ENCODE peak calls at places on chromosomes 16 and 17, in five cellular contexts. O is AG09309, D is NCI-H82, E is NCI-H2171, K is thoracic aorta. L is an unnamed sample.

GRCh38 chr17:57599271-57600045 is 145.6 kb downstream of the CCDC182 start:
- DNase-seq in O (no peak), E (no peak), D (no peak), K (no peak), L (no peak)

GRCh38 chr16:58125041-58125440 is 4.1 kb downstream of the CFAP20 start:
- DNase-seq in D (peak), K (no peak), E (no peak), O (no peak), L (no peak)

GRCh38 chr16:87765473-87765775 is 362 bp downstream of the KLHDC4 start:
- DNase-seq in O (no peak), E (no peak), K (no peak), D (peak), L (no peak)

GRCh38 chr17:62675260-62675659 is 47.8 kb downstream of the MRC2 start:
- DNase-seq in K (no peak), O (no peak), D (no peak), E (no peak), L (no peak)

GRCh38 chr16:55047331-55047730 is 116.7 kb downstream of the IRX5 start:
- DNase-seq in E (no peak), D (no peak), O (no peak), K (no peak), L (no peak)

GRCh38 chr17:81097943-81098308 is 63.0 kb downstream of the BAIAP2 start:
- DNase-seq in K (no peak), O (no peak), D (no peak), E (no peak), L (no peak)

GRCh38 chr16:57564571-57565270 is 22.3 kb downstream of the ADGRG5 start:
- DNase-seq in E (no peak), O (no peak), D (no peak), K (no peak), L (no peak)

GRCh38 chr17:80362428-80363119 is 52.4 kb upstream of the ENDOV start:
- DNase-seq in E (no peak), O (no peak), D (no peak), K (no peak), L (no peak)

GRCh38 chr17:69179227-69179952 is 37.7 kb upstream of the ABCA6 start:
- DNase-seq in O (peak), E (no peak), D (no peak), K (no peak), L (no peak)

GRCh38 chr17:48545022-48545376 is at the start of gene HOXB2:
- DNase-seq in D (no peak), E (no peak), O (no peak), K (no peak), L (no peak)

GRCh38 chr16:53281280-53281679 is 153.0 kb upstream of the RBL2 start:
- DNase-seq in E (no peak), K (no peak), D (no peak), O (no peak), L (no peak)

GRCh38 chr17:51653902-51654301 is 393.6 kb downstream of the UTP18 start:
- DNase-seq in O (no peak), D (peak), K (no peak), E (no peak), L (no peak)

GRCh38 chr17:63039899-63040602 is 74.0 kb downstream of the TANC2 start:
- DNase-seq in D (no peak), E (no peak), K (no peak), O (no peak), L (no peak)

GRCh38 chr16:87391324-87391949 is 699 bp upstream of the MAP1LC3B start:
- DNase-seq in D (peak), K (no peak), O (no peak), E (no peak), L (no peak)

GRCh38 chr17:1882836-1883235 is 53.0 kb downstream of the RPA1 start:
- DNase-seq in E (peak), O (no peak), K (no peak), D (peak), L (no peak)

GRCh38 chr17:19332371-19333131 is 30.0 kb downstream of the B9D1 start:
- DNase-seq in K (no peak), D (peak), O (no peak), E (no peak), L (no peak)

GRCh38 chr17:42989726-42990652 is 8.2 kb upstream of the RPL27 start:
- DNase-seq in O (no peak), K (no peak), E (no peak), D (no peak), L (no peak)

GRCh38 chr17:81976332-81977210 is 858 bp upstream of the ASPSCR1 start:
- DNase-seq in E (no peak), O (no peak), D (peak), K (no peak), L (no peak)

GRCh38 chr16:4092547-4093265 is 23.5 kb downstream of the ADCY9 start:
- DNase-seq in E (no peak), O (no peak), K (no peak), D (no peak), L (no peak)

GRCh38 chr17:29958947-29959657 is 17.7 kb downstream of the EFCAB5 start:
- DNase-seq in K (no peak), O (no peak), D (no peak), E (no peak), L (no peak)